ENCODE peak calls at places on chromosomes 11 and 22, in ten cellular contexts. L is stimulated activated CD8-positive, alpha-beta memory T cell treated with anti-CD3 and anti-CD28 coated beads, Interleukin-15, amount 100 ng/mL, for 1 hour; Z is T1000; D is stimulated activated CD4-positive, alpha-beta T cell treated with anti-CD3 and anti-CD28 coated beads, Interleukin-4, amount 100 ng/mL, for 24 hours; U is NCI-H2029; O is amniotic stem cell; N is HTR-8/SVneo; R is left cardiac atrium; E is fibroblast of pulmonary artery; I is Calu3. P is an unnamed sample.

GRCh38 chr11:19711911-19712280 is 741 bp upstream of the NAV2 start:
- DNase-seq in L (no peak), Z (no peak), D (peak), U (no peak), O (no peak), N (peak), R (no peak), E (no peak), I (no peak), P (no peak)

GRCh38 chr11:31870609-31871309 is 59.6 kb upstream of the PAX6 start:
- DNase-seq in L (no peak), Z (no peak), D (no peak), U (peak), O (peak), N (peak), R (peak), E (peak), I (peak), P (peak)

GRCh38 chr11:69037074-69037473 is 11.7 kb upstream of the TPCN2 start:
- DNase-seq in L (no peak), Z (no peak), D (no peak), U (no peak), O (no peak), N (no peak), R (no peak), E (no peak), I (no peak), P (no peak)

GRCh38 chr11:61567286-61568061 is 13.4 kb downstream of the SYT7 start:
- DNase-seq in L (peak), Z (peak), D (peak), U (peak), O (peak), N (peak), R (peak), E (peak), I (peak), P (peak)

GRCh38 chr22:19176732-19177131 is 1.8 kb downstream of the SLC25A1 start:
- DNase-seq in L (no peak), Z (no peak), D (no peak), U (no peak), O (no peak), N (no peak), R (no peak), E (no peak), I (no peak), P (no peak)

GRCh38 chr22:41359376-41359775 is 22.4 kb upstream of the TEF start:
- DNase-seq in L (no peak), Z (no peak), D (no peak), U (no peak), O (no peak), N (no peak), R (no peak), E (no peak), I (no peak), P (no peak)

GRCh38 chr11:73040046-73040445 is 102.1 kb downstream of the FCHSD2 start:
- DNase-seq in L (no peak), Z (no peak), D (no peak), U (no peak), O (no peak), N (no peak), R (no peak), E (no peak), I (no peak), P (no peak)

GRCh38 chr11:100624346-100624745 is 62.7 kb upstream of the ARHGAP42 start:
- DNase-seq in L (no peak), Z (no peak), D (no peak), U (no peak), O (no peak), N (no peak), R (no peak), E (peak), I (no peak), P (no peak)